ENCODE peak calls at places on chromosome 13, in nine cellular contexts. T is D721Med; J is mucosa of gallbladder; S is midbrain; U is CD4-positive, alpha-beta T cell; D is T follicular helper cell; I is RPMI8226; N is HEK293T; W is lung microvascular endothelial cell. L is an unnamed sample.

GRCh38 chr13:20390526-20391175 is 135.0 kb downstream of the CRYL1 start:
- DNase-seq in T (no peak), J (no peak), S (no peak), U (no peak), D (no peak), I (no peak), N (no peak), W (no peak), L (no peak)

GRCh38 chr13:40660270-40660669 is 6.2 kb downstream of the FOXO1 start:
- DNase-seq in T (no peak), J (no peak), S (peak), U (no peak), D (no peak), I (no peak), N (no peak), W (no peak), L (no peak)

GRCh38 chr13:23735329-23735728 is 153.9 kb downstream of the MIPEP start:
- DNase-seq in T (no peak), J (no peak), S (no peak), U (no peak), D (no peak), I (no peak), N (no peak), W (no peak), L (no peak)

GRCh38 chr13:60759499-60759898 is 362.5 kb downstream of the TDRD3 start:
- DNase-seq in T (no peak), J (peak), S (no peak), U (no peak), D (no peak), I (no peak), N (no peak), W (peak), L (no peak)

GRCh38 chr13:48155850-48156249 is 60.9 kb upstream of the MED4 start:
- DNase-seq in T (no peak), J (no peak), S (no peak), U (no peak), D (peak), I (no peak), N (no peak), W (peak), L (no peak)

GRCh38 chr13:112679932-112680677 is 9.7 kb upstream of the ATP11A start:
- DNase-seq in T (no peak), J (no peak), S (no peak), U (no peak), D (no peak), I (no peak), N (no peak), W (no peak), L (no peak)

GRCh38 chr13:28411859-28412353 is 83.0 kb downstream of the FLT1 start:
- DNase-seq in T (no peak), J (no peak), S (no peak), U (no peak), D (no peak), I (no peak), N (peak), W (peak), L (no peak)

GRCh38 chr13:49439609-49440008 is 4.3 kb downstream of the CAB39L start:
- DNase-seq in T (no peak), J (no peak), S (no peak), U (no peak), D (no peak), I (no peak), N (no peak), W (no peak), L (no peak)

GRCh38 chr13:50788551-50788950 is 54.9 kb downstream of the DLEU7 start:
- DNase-seq in T (no peak), J (no peak), S (no peak), U (no peak), D (no peak), I (no peak), N (no peak), W (no peak), L (no peak)

GRCh38 chr13:93183302-93183701 is 43.3 kb upstream of the GPC6 start:
- DNase-seq in T (no peak), J (no peak), S (no peak), U (no peak), D (no peak), I (no peak), N (no peak), W (no peak), L (peak)

GRCh38 chr13:25588336-25589060 is 216.7 kb downstream of the ATP8A2 start:
- DNase-seq in T (no peak), J (no peak), S (no peak), U (no peak), D (no peak), I (no peak), N (no peak), W (no peak), L (no peak)

GRCh38 chr13:100100115-100100879 is 11.4 kb downstream of the PCCA start:
- DNase-seq in T (no peak), J (peak), S (peak), U (no peak), D (no peak), I (no peak), N (no peak), W (peak), L (no peak)

GRCh38 chr13:109756778-109757177 is 29.6 kb downstream of the IRS2 start:
- DNase-seq in T (no peak), J (no peak), S (no peak), U (no peak), D (no peak), I (no peak), N (no peak), W (no peak), L (no peak)